ENCODE peak calls at places on chromosome 3, in seven cellular contexts. X is PC-9, A is PC-3, C is GM23338, H is hepatocyte, W is SK-N-SH, V is GM23248. N is an unnamed sample.
A peak's percentile ranks its signal among the peaks of the same experiment; 100 is the strongest.

GRCh38 chr3:191329654-191330308 is 545 bp downstream of the UTS2B start:
- DNase-seq in V (peak; percentile 74), H (peak; percentile 65), W (no peak), X (peak; percentile 63), A (peak; percentile 65), C (peak; percentile 71), N (peak; percentile 57)

GRCh38 chr3:13822042-13822441 is 57.8 kb downstream of the WNT7A start:
- DNase-seq in C (no peak), H (no peak), V (peak; percentile 58), X (peak; percentile 53), W (no peak), A (peak; percentile 98), N (no peak)

GRCh38 chr3:181896605-181897004 is 184.9 kb downstream of the SOX2 start:
- DNase-seq in C (no peak), A (no peak), H (no peak), X (no peak), V (no peak), W (no peak), N (no peak)

GRCh38 chr3:117699058-117699457 is 989.5 kb downstream of the TUSC7 start:
- DNase-seq in W (no peak), A (no peak), V (no peak), X (no peak), C (no peak), H (no peak), N (no peak)

GRCh38 chr3:197468866-197469382 is 86.8 kb downstream of the BDH1 start:
- DNase-seq in A (no peak), H (peak; percentile 71), C (no peak), V (peak; percentile 75), W (no peak), X (peak; percentile 24), N (no peak)

GRCh38 chr3:150158974-150159625 is 188.4 kb upstream of the PFN2 start:
- DNase-seq in V (peak; percentile 65), X (no peak), C (no peak), W (no peak), A (no peak), H (no peak), N (no peak)

GRCh38 chr3:179828738-179829137 is 175.9 kb downstream of the USP13 start:
- DNase-seq in C (no peak), W (no peak), H (no peak), V (no peak), X (no peak), A (no peak), N (no peak)

GRCh38 chr3:179068779-179069530 is 2.7 kb downstream of the ZMAT3 start:
- DNase-seq in A (peak; percentile 30), V (peak; percentile 71), H (no peak), X (no peak), C (peak; percentile 50), W (peak; percentile 35), N (no peak)

GRCh38 chr3:89964347-89964746 is 856.9 kb downstream of the EPHA3 start:
- DNase-seq in H (no peak), X (no peak), C (no peak), A (no peak), W (no peak), V (no peak), N (no peak)

GRCh38 chr3:128745742-128746141 is 19.8 kb downstream of the RAB7A start:
- DNase-seq in A (no peak), X (no peak), V (no peak), C (peak; percentile 82), H (no peak), W (no peak), N (no peak)

GRCh38 chr3:175184392-175184791 is 325.3 kb downstream of the NAALADL2 start:
- DNase-seq in A (no peak), X (no peak), V (no peak), W (no peak), C (no peak), H (no peak), N (no peak)

GRCh38 chr3:119582178-119582577 is 2.9 kb downstream of the ADPRH start:
- DNase-seq in A (no peak), V (no peak), C (no peak), X (no peak), W (no peak), H (no peak), N (no peak)

GRCh38 chr3:154122912-154123559 is 1.8 kb downstream of the ARHGEF26 start:
- DNase-seq in V (peak; percentile 23), H (peak; percentile 43), X (no peak), A (peak; percentile 41), C (peak; percentile 19), W (no peak), N (peak; percentile 70)

GRCh38 chr3:126098391-126098858 is 14.5 kb upstream of the SLC41A3 start:
- DNase-seq in X (no peak), W (no peak), A (no peak), H (no peak), C (no peak), V (no peak), N (no peak)

GRCh38 chr3:65729553-65729952 is 309.2 kb downstream of the MAGI1 start:
- DNase-seq in C (no peak), W (no peak), A (no peak), H (no peak), X (no peak), V (peak; percentile 52), N (no peak)

GRCh38 chr3:158200973-158201372 is 91.1 kb downstream of the RSRC1 start:
- DNase-seq in X (no peak), V (peak; percentile 5), A (no peak), W (no peak), C (peak; percentile 6), H (no peak), N (no peak)

GRCh38 chr3:108103971-108104797 is 13.4 kb upstream of the CD47 start:
- DNase-seq in A (peak; percentile 52), W (no peak), H (no peak), X (no peak), C (no peak), V (peak; percentile 26), N (no peak)

GRCh38 chr3:143896486-143896885 is 48.2 kb upstream of the SLC9A9 start:
- DNase-seq in A (no peak), V (peak; percentile 16), X (no peak), W (no peak), C (no peak), H (no peak), N (no peak)

GRCh38 chr3:71103430-71103881 is 480.1 kb downstream of the FOXP1 start:
- DNase-seq in H (no peak), A (peak; percentile 79), V (peak; percentile 79), W (peak; percentile 61), X (no peak), C (no peak), N (no peak)

GRCh38 chr3:12611117-12611516 is 52.8 kb downstream of the RAF1 start:
- DNase-seq in X (no peak), V (no peak), C (no peak), H (no peak), A (no peak), W (no peak), N (no peak)

GRCh38 chr3:182905623-182906022 is 74.7 kb downstream of the DCUN1D1 start:
- DNase-seq in W (no peak), A (no peak), H (no peak), C (no peak), V (no peak), X (no peak), N (no peak)

GRCh38 chr3:138234401-138235179 is 47.5 kb downstream of the ARMC8 start:
- DNase-seq in A (peak; percentile 76), V (peak; percentile 51), H (no peak), C (no peak), X (no peak), W (no peak), N (no peak)
- H3K9me2 ChIP-seq in A (no peaks in the 10 kb centered on the region), V (no peaks in the 10 kb centered on the region), H (no peaks in the 10 kb centered on the region), C (no peaks in the 10 kb centered on the region), X (no peaks in the 10 kb centered on the region), W (no peaks in the 10 kb centered on the region), N (no peaks in the 10 kb centered on the region)

GRCh38 chr3:30510596-30510995 is 95.8 kb upstream of the TGFBR2 start:
- DNase-seq in V (no peak), C (no peak), H (no peak), W (no peak), A (peak; percentile 71), X (no peak), N (no peak)
- H2AFZ ChIP-seq in V (no peak overlapping the region), C (no peak overlapping the region), H (no peak overlapping the region), W (no peak overlapping the region), A (no peak overlapping the region), X (no peak overlapping the region), N (no peak overlapping the region)

GRCh38 chr3:98326036-98326435 is 27.6 kb upstream of the OR5K4 start:
- DNase-seq in H (no peak), V (no peak), C (peak; percentile 33), X (no peak), W (no peak), A (no peak), N (no peak)

GRCh38 chr3:98323425-98323824 is 30.2 kb upstream of the OR5K4 start:
- DNase-seq in H (no peak), X (no peak), A (no peak), C (no peak), V (no peak), W (no peak), N (no peak)

GRCh38 chr3:98322101-98322500 is 31.6 kb upstream of the OR5K4 start:
- DNase-seq in V (no peak), W (no peak), A (no peak), C (no peak), H (no peak), X (no peak), N (no peak)

GRCh38 chr3:98325055-98325454 is 28.6 kb upstream of the OR5K4 start:
- DNase-seq in A (peak; percentile 17), V (no peak), C (peak; percentile 94), W (no peak), H (peak; percentile 37), X (no peak), N (no peak)

DNA sequence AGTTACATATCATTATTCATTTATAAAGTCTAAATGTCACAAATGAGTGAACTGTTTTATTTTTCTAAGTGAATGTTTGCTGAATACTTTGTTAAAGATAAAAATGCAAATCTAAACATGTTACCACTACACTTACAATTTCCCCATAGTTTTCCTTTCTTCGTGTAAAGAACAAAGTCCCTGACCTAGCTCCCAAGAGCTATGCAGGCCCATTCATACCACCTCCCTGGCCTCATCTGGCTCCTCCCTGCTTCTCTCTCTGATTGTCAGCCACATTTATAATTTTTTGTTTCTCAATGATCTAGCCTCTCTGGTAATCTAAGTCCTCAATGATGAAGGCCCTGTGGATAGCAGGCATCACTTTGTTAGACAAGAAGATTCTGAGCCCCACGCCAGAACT is 31.0 kb upstream of the OR5K4 start:
- DNase-seq in A (no peak), C (peak; percentile 9), H (no peak), V (no peak), W (no peak), X (no peak), N (no peak)
- H3K9me2 ChIP-seq in A (no peaks in the 10 kb centered on the region), C (no peaks in the 10 kb centered on the region), H (no peaks in the 10 kb centered on the region), V (no peaks in the 10 kb centered on the region), W (no peaks in the 10 kb centered on the region), X (no peaks in the 10 kb centered on the region), N (no peaks in the 10 kb centered on the region)

GRCh38 chr3:187186801-187187421 is 10.4 kb upstream of the RTP1 start:
- DNase-seq in A (peak; percentile 92), H (peak; percentile 57), V (peak; percentile 88), W (no peak), C (no peak), X (peak; percentile 100), N (no peak)
- H2AFZ ChIP-seq in A (peak overlapping the region; percentile 43), H (no peak overlapping the region), V (no peak overlapping the region), W (no peak overlapping the region), C (no peak overlapping the region), X (peak overlapping the region; percentile 41), N (no peak overlapping the region)

N was measured in MM.1S.